ENCODE peak calls at places on chromosomes 4 and X, in ten cellular contexts. Q is transverse colon, G is stomach, M is K562, L is HepG2, S is upper lobe of left lung, T is suprapubic skin, J is GM12878, C is H1, N is esophagus muscularis mucosa. W is an unnamed sample.

GRCh38 chr4:80294206-80294605 is 27.7 kb downstream of the FGF5 start:
- DNase-seq in Q (no peak), G (no peak), M (no peak), L (no peak), S (no peak), T (no peak), J (no peak), C (no peak), N (no peak), W (no peak)

GRCh38 chr4:145130788-145131398 is 32.8 kb downstream of the ABCE1 start:
- DNase-seq in Q (no peak), G (no peak), M (no peak), L (no peak), S (no peak), T (no peak), J (no peak), C (no peak), N (no peak), W (no peak)

GRCh38 chr4:166763018-166763417 is 471.3 kb downstream of the SPOCK3 start:
- DNase-seq in Q (no peak), G (no peak), M (no peak), L (no peak), S (no peak), T (no peak), J (no peak), C (no peak), N (no peak), W (no peak)

GRCh38 chr4:165085946-165086345 is 26.7 kb downstream of the TMEM192 start:
- DNase-seq in Q (no peak), G (no peak), M (no peak), L (no peak), S (no peak), T (no peak), J (no peak), C (no peak), N (peak; percentile 75), W (no peak)

GRCh38 chr4:20698820-20699219 is 1.4 kb upstream of the PACRGL start:
- DNase-seq in Q (no peak), G (no peak), M (peak; percentile 56), L (no peak), S (no peak), T (no peak), J (no peak), C (no peak), N (no peak), W (no peak)

GRCh38 chr4:69828828-69829227 is 31.1 kb downstream of the SULT1E1 start:
- DNase-seq in Q (no peak), G (no peak), M (no peak), L (no peak), S (no peak), T (no peak), J (no peak), C (no peak), N (no peak), W (no peak)

GRCh38 chrX:41317487-41318208 is 16.3 kb upstream of the DDX3X start:
- DNase-seq in Q (no peak), G (no peak), M (no peak), L (no peak), S (no peak), T (no peak), J (no peak), C (no peak), N (no peak), W (no peak)

GRCh38 chrX:151151668-151152267 is 24.6 kb upstream of the GPR50 start:
- DNase-seq in Q (peak; percentile 13), G (no peak), M (peak; percentile 55), L (peak; percentile 14), S (no peak), T (no peak), J (no peak), C (no peak), N (no peak), W (no peak)

GRCh38 chr4:73692284-73692683 is 48.1 kb upstream of the CXCL8 start:
- DNase-seq in Q (no peak), G (no peak), M (no peak), L (no peak), S (no peak), T (no peak), J (no peak), C (no peak), N (no peak), W (no peak)

DNA sequence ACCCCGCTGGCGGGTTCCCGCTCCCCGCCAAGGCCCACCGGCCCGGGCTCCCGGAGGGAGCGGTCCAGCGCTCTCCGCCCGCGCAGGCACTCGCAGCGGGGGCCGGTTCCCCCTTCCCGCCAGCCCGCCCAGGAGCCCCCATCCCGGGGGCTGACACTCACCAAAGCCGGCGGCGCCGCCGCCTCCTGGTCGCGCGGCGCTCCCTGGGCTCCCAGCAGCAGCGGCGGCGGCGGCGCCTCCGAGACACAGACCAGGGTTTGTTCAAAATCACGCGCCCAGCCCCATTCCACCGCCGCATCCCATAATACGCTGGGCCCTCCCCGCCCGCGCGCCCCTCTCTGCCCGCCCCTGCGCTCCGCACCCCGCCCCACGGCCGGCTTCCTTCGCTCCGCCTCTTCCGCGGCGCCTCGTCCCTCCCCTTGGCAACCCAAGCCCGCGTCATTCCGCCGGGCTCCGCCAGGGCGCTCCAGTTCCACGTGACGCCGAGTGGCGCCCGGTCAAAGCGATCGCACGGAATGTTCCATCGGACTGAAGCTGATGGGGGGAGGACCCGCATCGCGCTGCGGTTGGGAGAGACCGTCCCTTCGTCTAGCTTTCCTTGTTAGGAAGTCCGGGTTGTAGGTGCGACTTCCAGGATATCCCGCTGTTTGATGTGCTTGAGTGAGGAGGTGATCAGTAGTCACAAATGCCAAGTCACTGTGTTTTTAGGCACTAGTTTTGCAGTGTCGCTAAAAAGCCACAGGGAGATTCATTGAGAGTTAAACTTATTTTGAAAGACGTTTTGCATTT is 2.2 kb upstream of the LIN54 start:
- DNase-seq in Q (peak; percentile 99), G (peak; percentile 98), M (peak; percentile 94), L (peak; percentile 96), S (peak; percentile 99), T (peak; percentile 98), J (peak; percentile 88), C (peak; percentile 96), N (peak; percentile 98), W (peak; percentile 99)
- TF ChIP-seq POLR2AphosphoS5 in Q (peak; percentile 93), G (peak; percentile 97), M (no peak), L (peak; percentile 78), S (peak; percentile 94), T (peak; percentile 69), J (peak; percentile 72), C (peak; percentile 83), N (peak; percentile 99), W (peak; percentile 94)

GRCh38 chr4:67875011-67875410 is 8.8 kb downstream of the TMPRSS11D start:
- DNase-seq in Q (no peak), G (no peak), M (no peak), L (no peak), S (no peak), T (no peak), J (no peak), C (no peak), N (no peak), W (no peak)

GRCh38 chr4:67869580-67870190 is 14.1 kb downstream of the TMPRSS11D start:
- DNase-seq in Q (no peak), G (no peak), M (no peak), L (no peak), S (no peak), T (no peak), J (no peak), C (no peak), N (no peak), W (no peak)

GRCh38 chr4:67877086-67877485 is 6.7 kb downstream of the TMPRSS11D start:
- DNase-seq in Q (no peak), G (no peak), M (no peak), L (no peak), S (no peak), T (no peak), J (no peak), C (no peak), N (no peak), W (no peak)

GRCh38 chr4:67871867-67872266 is 11.9 kb downstream of the TMPRSS11D start:
- DNase-seq in Q (no peak), G (no peak), M (no peak), L (peak; percentile 24), S (no peak), T (no peak), J (no peak), C (no peak), N (no peak), W (no peak)

DNA sequence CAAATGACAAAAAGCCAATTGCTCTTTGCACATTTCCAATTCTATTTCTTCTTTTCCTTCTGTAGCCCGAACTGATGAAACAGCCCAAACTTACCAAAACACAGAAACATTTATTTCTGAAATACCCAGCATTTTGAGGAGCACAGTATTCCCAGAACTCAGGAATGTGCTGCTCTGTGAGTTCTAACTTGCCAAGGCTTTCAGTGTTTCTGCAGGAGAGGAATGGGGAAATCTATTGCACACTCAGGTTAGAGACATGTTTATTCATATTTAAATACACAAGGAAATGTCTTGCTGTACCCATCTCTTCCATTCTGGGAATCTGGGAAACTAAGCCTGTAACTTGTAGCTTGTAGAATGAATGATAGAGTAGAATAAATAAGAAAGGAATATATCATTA is 10.7 kb downstream of the TMPRSS11D start:
- DNase-seq in Q (no peak), G (no peak), M (no peak), L (no peak), S (no peak), T (no peak), J (no peak), C (no peak), N (no peak), W (no peak)
- TF ChIP-seq EP300 in Q (no peak), G (no peak), M (no peak), L (no peak), S (no peak), T (no peak), J (no peak), C (no peak), N (no peak), W (no peak)

GRCh38 chrX:115970718-115971117 is 199.8 kb upstream of the AGTR2 start:
- DNase-seq in Q (no peak), G (no peak), M (no peak), L (no peak), S (no peak), T (no peak), J (no peak), C (no peak), N (no peak), W (no peak)

GRCh38 chrX:115966920-115967319 is 203.6 kb upstream of the AGTR2 start:
- DNase-seq in Q (no peak), G (no peak), M (no peak), L (no peak), S (no peak), T (no peak), J (no peak), C (no peak), N (no peak), W (no peak)

GRCh38 chrX:115972717-115973116 is 197.8 kb upstream of the AGTR2 start:
- DNase-seq in Q (no peak), G (no peak), M (no peak), L (no peak), S (no peak), T (no peak), J (no peak), C (no peak), N (no peak), W (no peak)

GRCh38 chrX:115968436-115969252 is 201.9 kb upstream of the AGTR2 start:
- DNase-seq in Q (peak; percentile 58), G (no peak), M (no peak), L (no peak), S (peak; percentile 85), T (no peak), J (no peak), C (peak; percentile 82), N (no peak), W (peak; percentile 82)
- TF ChIP-seq POLR2A in Q (peak; percentile 53), G (no peak), M (no peak), L (no peak), S (no peak), T (no peak), J (no peak), C (peak; percentile 83), N (no peak), W (peak; percentile 56)

GRCh38 chr4:76984788-76985211 is 35.2 kb downstream of the SEPTIN11 start:
- DNase-seq in Q (peak; percentile 37), G (no peak), M (no peak), L (peak; percentile 64), S (no peak), T (peak; percentile 83), J (no peak), C (no peak), N (peak; percentile 94), W (peak; percentile 92)
- TF ChIP-seq POLR2AphosphoS5 in Q (peak; percentile 79), G (peak; percentile 65), M (no peak), L (no peak), S (peak; percentile 68), T (no peak), J (no peak), C (no peak), N (peak; percentile 78), W (peak; percentile 82)